ENCODE peak calls at places on chromosomes 11 and 22, in four cellular contexts. O is K562, R is WTC11, C is HepG2. U is an unnamed sample.

GRCh38 chr11:76361365-76361764 is 19.6 kb downstream of the THAP12 start:
- DNase-seq in O (no peak), R (no peak), C (no peak), U (no peak)

GRCh38 chr11:416757-417621 is 2.2 kb upstream of the SIGIRR start:
- DNase-seq in O (no peak), R (peak; percentile 88), C (no peak), U (no peak)

GRCh38 chr22:43376765-43377485 is 33.8 kb upstream of the SCUBE1 start:
- DNase-seq in O (no peak), R (no peak), C (no peak), U (no peak)

GRCh38 chr11:86688398-86689179 is 16.2 kb upstream of the ME3 start:
- DNase-seq in O (no peak), R (no peak), C (no peak), U (no peak)

GRCh38 chr11:80987161-80987560 is 1546.3 kb upstream of the TENM4 start:
- DNase-seq in O (no peak), R (no peak), C (no peak), U (no peak)

GRCh38 chr11:20161230-20161918 is 1.1 kb upstream of the DBX1 start:
- DNase-seq in O (no peak), R (peak; percentile 71), C (no peak), U (no peak)

GRCh38 chr22:17733484-17733883 is 40.8 kb downstream of the BID start:
- DNase-seq in O (no peak), R (no peak), C (no peak), U (no peak)

GRCh38 chr11:65381721-65382035 is 768 bp downstream of the SLC25A45 start:
- DNase-seq in O (no peak), R (no peak), C (peak; percentile 94), U (peak; percentile 52)

GRCh38 chr11:45250035-45250693 is 36.0 kb downstream of the SYT13 start:
- DNase-seq in O (no peak), R (no peak), C (no peak), U (no peak)

GRCh38 chr11:134559617-134559992 is 147.6 kb upstream of the B3GAT1 start:
- DNase-seq in O (no peak), R (no peak), C (no peak), U (no peak)

GRCh38 chr11:62449451-62449851 is 30.6 kb downstream of the SCGB1A1 start:
- DNase-seq in O (no peak), R (no peak), C (no peak), U (no peak)

GRCh38 chr11:106091480-106092123 is 14.1 kb downstream of the AASDHPPT start:
- DNase-seq in O (no peak), R (no peak), C (no peak), U (no peak)

GRCh38 chr11:67278939-67279588 is 10.0 kb upstream of the ANKRD13D start:
- DNase-seq in O (no peak), R (no peak), C (no peak), U (no peak)

GRCh38 chr11:118851970-118852369 is 31.7 kb upstream of the CXCR5 start:
- DNase-seq in O (no peak), R (no peak), C (no peak), U (no peak)

GRCh38 chr22:42844756-42845155 is 12.3 kb downstream of the ARFGAP3 start:
- DNase-seq in O (no peak), R (no peak), C (no peak), U (peak; percentile 53)

DNA sequence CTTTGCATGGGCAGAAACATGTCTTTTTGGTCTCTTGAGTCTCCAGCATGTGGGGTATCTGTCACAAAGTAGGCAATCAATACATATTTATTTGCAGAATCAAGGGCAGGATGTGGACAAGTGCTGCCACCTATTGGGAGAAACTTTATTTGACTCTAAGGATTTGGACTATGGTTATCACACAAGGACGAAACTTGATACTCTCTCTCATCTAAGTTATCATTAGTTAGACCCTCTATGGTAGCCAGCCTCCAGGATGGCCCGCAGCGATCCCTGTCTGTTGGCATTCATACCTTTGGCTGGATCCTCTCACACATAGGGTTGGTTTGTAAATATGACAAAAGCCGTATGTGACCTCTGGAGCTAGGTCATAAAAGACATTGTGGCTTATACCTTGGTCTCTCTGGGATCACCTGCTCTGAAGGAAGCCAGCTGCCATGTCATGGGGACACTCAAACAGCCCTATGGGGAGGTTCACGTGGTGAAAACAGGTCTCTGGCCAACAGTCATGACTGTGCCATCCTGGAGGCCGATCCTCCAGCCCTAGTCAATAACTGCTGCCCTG is 1.1 kb upstream of the FBXO7 start:
- DNase-seq in O (peak; percentile 25), R (no peak), C (peak; percentile 76), U (peak; percentile 12)
- TF ChIP-seq HMGXB4 in O (no peak), R (no peak), C (peak; percentile 66), U (no peak)

DNA sequence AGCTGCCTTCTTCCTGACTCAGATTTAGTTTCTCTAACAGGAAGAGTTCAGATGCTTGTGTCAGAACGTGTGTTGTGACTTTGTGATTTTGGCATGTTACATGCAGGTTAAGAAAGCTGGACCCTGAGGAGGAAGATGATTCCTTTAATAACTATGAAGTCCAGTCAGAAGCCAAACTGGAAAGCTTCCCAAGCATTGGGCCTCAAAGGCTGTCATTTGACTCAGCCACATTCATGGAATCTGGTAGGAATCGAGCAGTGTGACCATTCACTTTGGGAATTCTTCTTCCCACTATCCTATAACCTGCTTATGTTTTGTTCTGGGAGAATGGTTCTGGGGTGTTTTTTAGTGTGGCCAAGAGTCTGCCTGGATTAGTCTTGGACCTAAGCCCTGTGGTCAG is 48.0 kb downstream of the CABIN1 start:
- DNase-seq in O (no peak), R (no peak), C (no peak), U (no peak)
- TF ChIP-seq HMGXB4 in O (no peak), R (no peak), C (no peak), U (no peak)

GRCh38 chr11:126357055-126357962 is 1.8 kb downstream of the ST3GAL4 start:
- DNase-seq in O (no peak), R (no peak), C (no peak), U (no peak)
- TF ChIP-seq HMGXB4 in O (no peak), R (no peak), C (no peak), U (no peak)

DNA sequence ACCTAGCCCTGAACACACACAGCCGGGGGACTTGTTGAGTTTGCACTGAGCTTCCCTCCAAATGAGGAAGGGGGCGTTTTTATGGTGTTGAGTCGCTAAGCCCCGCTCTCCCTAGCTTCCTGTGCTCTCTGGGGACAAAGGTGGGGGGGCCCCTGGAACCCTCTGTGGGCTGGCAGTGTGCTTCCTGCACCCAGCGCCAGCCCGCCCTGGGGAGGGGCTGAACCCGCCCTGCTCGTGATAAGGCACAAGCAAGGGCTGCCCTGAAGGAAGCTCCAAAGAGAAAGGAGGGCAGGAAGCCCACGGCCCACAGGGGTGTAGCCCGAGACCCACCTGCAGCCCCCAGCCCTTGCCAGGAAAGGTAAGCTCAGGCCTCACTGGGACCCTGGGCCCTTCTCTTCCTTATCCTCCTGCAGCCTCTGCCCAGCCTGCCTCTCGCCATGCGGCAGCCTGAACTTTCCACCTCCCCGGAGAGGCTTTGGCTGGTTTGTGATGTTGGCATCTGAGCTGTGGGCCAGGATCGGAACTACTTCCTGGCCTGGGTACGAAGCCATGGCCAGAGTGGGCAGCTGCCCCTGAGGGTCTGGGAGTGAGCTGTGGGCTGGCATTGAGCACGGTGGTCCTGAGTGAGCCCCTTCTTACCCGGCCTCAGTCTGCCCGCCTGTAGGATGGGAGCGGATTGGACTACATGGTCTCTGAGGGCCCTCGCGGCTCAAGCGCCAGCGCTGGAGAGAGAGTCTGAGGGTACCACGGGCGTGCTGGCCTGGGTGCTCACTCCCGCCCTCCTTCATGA is at the start of gene FERMT3:
- DNase-seq in O (peak; percentile 72), R (no peak), C (no peak), U (no peak)
- TF ChIP-seq HMGXB4 in O (no peak), R (no peak), C (no peak), U (no peak)

GRCh38 chr11:94658888-94659287 is 91.7 kb downstream of the PIWIL4 start:
- DNase-seq in O (no peak), R (no peak), C (no peak), U (no peak)

GRCh38 chr11:94656968-94657367 is 89.8 kb downstream of the PIWIL4 start:
- DNase-seq in O (no peak), R (no peak), C (no peak), U (no peak)

GRCh38 chr11:94657629-94658028 is 90.5 kb downstream of the PIWIL4 start:
- DNase-seq in O (no peak), R (no peak), C (no peak), U (no peak)

GRCh38 chr11:94655951-94656350 is 88.8 kb downstream of the PIWIL4 start:
- DNase-seq in O (no peak), R (no peak), C (no peak), U (no peak)

DNA sequence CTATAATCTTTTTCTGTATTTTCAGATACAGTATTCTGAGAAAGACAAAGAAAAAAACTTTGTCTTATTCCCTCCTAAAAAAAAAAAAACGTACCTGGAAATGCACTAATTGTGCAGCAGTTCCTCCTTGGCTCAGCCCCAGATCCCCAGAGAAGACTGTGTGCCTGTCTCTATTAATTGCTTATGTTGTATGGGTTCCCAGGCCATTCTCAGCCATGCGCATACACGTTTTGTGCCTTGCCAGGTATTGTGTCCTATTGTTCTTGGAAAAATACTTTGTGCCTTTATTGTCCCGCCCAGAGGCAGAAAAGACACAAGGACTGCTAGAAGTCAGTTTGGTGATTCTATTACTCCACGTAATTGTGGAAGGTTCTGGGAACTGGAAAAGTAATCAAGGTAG is 91.2 kb downstream of the PIWIL4 start:
- DNase-seq in O (no peak), R (no peak), C (no peak), U (no peak)
- TF ChIP-seq HMGXB4 in O (no peak), R (no peak), C (no peak), U (no peak)

GRCh38 chr11:104823638-104824037 is 74.6 kb downstream of the CASP12 start:
- DNase-seq in O (no peak), R (no peak), C (no peak), U (no peak)
- TF ChIP-seq HMGXB4 in O (no peak), R (no peak), C (no peak), U (no peak)

DNA sequence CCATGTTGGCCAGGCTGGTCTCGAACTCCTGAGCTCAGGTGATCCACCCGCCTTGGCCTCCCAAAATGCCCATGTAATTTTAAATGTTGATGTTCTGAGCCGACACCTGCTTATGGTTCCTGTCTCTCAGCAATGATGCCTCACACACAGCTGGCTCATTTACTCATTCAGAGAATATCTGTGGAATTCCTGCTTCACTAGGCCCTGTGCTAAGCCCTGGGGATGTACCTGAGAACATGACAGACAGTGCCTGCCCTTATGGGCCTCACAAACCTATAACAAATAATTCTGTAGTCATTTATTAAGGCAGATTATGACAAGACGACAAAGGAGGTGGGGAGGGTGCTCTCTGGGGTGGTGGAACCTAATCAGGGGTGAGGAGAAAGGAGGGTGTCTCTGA is 93.7 kb downstream of the PRR5L start:
- DNase-seq in O (no peak), R (no peak), C (no peak), U (no peak)
- TF ChIP-seq HMGXB4 in O (no peak), R (no peak), C (no peak), U (no peak)

U was measured in A549.